ENCODE peak calls at places on chromosomes 5 and 9, in nine cellular contexts. E, D, H, R, K, Q, Y, T and U are unnamed samples.

GRCh38 chr5:143133721-143134120 is 269.8 kb downstream of the NR3C1 start:
- DNase-seq in Y (no peak), T (peak), H (no peak), K (no peak), R (no peak), D (peak), E (no peak), Q (no peak), U (no peak)

GRCh38 chr5:74035521-74035937 is 409.5 kb downstream of the ARHGEF28 start:
- DNase-seq in Y (peak), H (no peak), E (peak), T (peak), Q (no peak), K (no peak), R (no peak), D (peak), U (peak)

GRCh38 chr9:8856686-8857329 is 1057.2 kb upstream of the DMAC1 start:
- DNase-seq in D (no peak), Y (peak), R (no peak), Q (no peak), E (no peak), K (no peak), T (no peak), H (no peak), U (peak)

GRCh38 chr5:13809921-13810320 is 134.6 kb downstream of the DNAH5 start:
- DNase-seq in E (no peak), R (no peak), Q (no peak), D (no peak), Y (no peak), H (no peak), T (no peak), K (no peak), U (no peak)

GRCh38 chr5:165405340-165405739 is 1899.9 kb downstream of the MAT2B start:
- DNase-seq in T (peak), K (no peak), H (no peak), R (no peak), E (no peak), Y (no peak), D (no peak), Q (no peak), U (no peak)

GRCh38 chr5:147482426-147483196 is 27.3 kb downstream of the DPYSL3 start:
- DNase-seq in Y (peak), E (no peak), H (no peak), Q (no peak), T (peak), D (peak), R (no peak), K (no peak), U (peak)

GRCh38 chr5:65108786-65109743 is 340.3 kb downstream of the CWC27 start:
- DNase-seq in H (no peak), Y (no peak), Q (no peak), E (peak), T (peak), D (no peak), R (no peak), K (no peak), U (peak)

GRCh38 chr9:83197611-83198010 is 134.7 kb upstream of the RASEF start:
- DNase-seq in R (no peak), T (no peak), K (no peak), Q (no peak), D (no peak), E (no peak), H (no peak), Y (no peak), U (no peak)

GRCh38 chr5:142384014-142384413 is 59.2 kb upstream of the SPRY4 start:
- DNase-seq in K (no peak), D (no peak), E (no peak), T (no peak), H (no peak), R (no peak), Q (no peak), Y (no peak), U (no peak)

GRCh38 chr5:3313569-3313968 is 282.1 kb upstream of the IRX1 start:
- DNase-seq in Q (no peak), D (no peak), E (no peak), K (no peak), T (no peak), H (no peak), Y (no peak), R (no peak), U (no peak)

GRCh38 chr9:86749530-86750275 is 197.6 kb downstream of the GAS1 start:
- DNase-seq in T (peak), K (no peak), E (no peak), H (no peak), D (no peak), Y (peak), Q (no peak), R (no peak), U (no peak)

GRCh38 chr9:108727580-108728056 is 128.2 kb downstream of the ACTL7B start:
- DNase-seq in K (no peak), Q (no peak), E (no peak), R (no peak), T (no peak), D (no peak), Y (no peak), H (no peak), U (no peak)

GRCh38 chr9:108209132-108209700 is 646.6 kb downstream of the ACTL7B start:
- DNase-seq in E (no peak), K (no peak), Q (no peak), D (no peak), Y (no peak), R (no peak), H (no peak), T (no peak), U (no peak)

GRCh38 chr5:133284306-133284705 is 232.5 kb downstream of the HSPA4 start:
- DNase-seq in H (no peak), Q (no peak), Y (no peak), E (no peak), K (no peak), D (no peak), T (no peak), R (no peak), U (no peak)

GRCh38 chr9:5586391-5586802 is 42.5 kb upstream of the RIC1 start:
- DNase-seq in K (no peak), D (no peak), R (no peak), Q (no peak), H (no peak), E (peak), T (peak), Y (no peak), U (no peak)

GRCh38 chr9:113632776-113633590 is 169.5 kb downstream of the RGS3 start:
- DNase-seq in D (no peak), R (no peak), K (no peak), H (peak), Q (no peak), E (peak), Y (no peak), T (peak), U (no peak)

GRCh38 chr5:163658702-163659567 is 153.5 kb downstream of the MAT2B start:
- DNase-seq in H (no peak), D (no peak), E (no peak), Y (no peak), T (no peak), Q (no peak), R (no peak), K (no peak), U (no peak)

GRCh38 chr5:112649882-112650281 is 87.8 kb upstream of the APC start:
- DNase-seq in T (no peak), E (no peak), Q (no peak), H (no peak), R (no peak), D (no peak), Y (no peak), K (no peak), U (no peak)

GRCh38 chr5:110478899-110479298 is 247.6 kb downstream of the TMEM232 start:
- DNase-seq in D (no peak), H (no peak), R (no peak), T (peak), Y (no peak), Q (no peak), E (peak), K (no peak), U (no peak)

GRCh38 chr5:142754031-142754430 is 16.1 kb upstream of the ARHGAP26 start:
- DNase-seq in R (no peak), T (no peak), H (no peak), E (no peak), K (no peak), Q (no peak), D (no peak), Y (no peak), U (no peak)

GRCh38 chr5:3634061-3634460 is 38.4 kb downstream of the IRX1 start:
- DNase-seq in K (no peak), E (no peak), H (no peak), R (no peak), Y (no peak), T (no peak), Q (no peak), D (no peak), U (no peak)

GRCh38 chr5:124732891-124733670 is 13.4 kb downstream of the ZNF608 start:
- DNase-seq in D (no peak), T (no peak), K (no peak), H (no peak), E (no peak), Q (no peak), Y (no peak), R (no peak), U (no peak)

GRCh38 chr9:16458696-16459420 is 411.6 kb downstream of the BNC2 start:
- DNase-seq in Q (no peak), R (no peak), H (no peak), E (no peak), T (peak), K (no peak), D (no peak), Y (no peak), U (no peak)

GRCh38 chr9:114565204-114565603 is 22.4 kb upstream of the ATP6V1G1 start:
- DNase-seq in Q (no peak), H (no peak), E (no peak), R (no peak), D (no peak), K (no peak), Y (no peak), T (no peak), U (no peak)

GRCh38 chr9:5587024-5587423 is 41.9 kb upstream of the RIC1 start:
- DNase-seq in R (no peak), Y (no peak), Q (no peak), K (no peak), H (no peak), E (peak), D (no peak), T (peak), U (no peak)

GRCh38 chr9:133534346-133535284 is at the start of gene ADAMTSL2:
- DNase-seq in H (no peak), R (no peak), Q (peak), K (no peak), E (peak), D (peak), Y (no peak), T (peak), U (peak)

GRCh38 chr9:89877051-89878002 is 272.5 kb downstream of the GADD45G start:
- DNase-seq in Y (no peak), E (no peak), T (no peak), K (peak), R (no peak), Q (no peak), H (peak), D (no peak), U (no peak)

GRCh38 chr9:95102001-95102433 is 215.5 kb downstream of the FANCC start:
- DNase-seq in H (no peak), Y (no peak), E (no peak), T (no peak), R (no peak), K (peak), Q (peak), D (no peak), U (no peak)

GRCh38 chr9:83062011-83062652 is 810 bp downstream of the RASEF start:
- DNase-seq in D (peak), Y (peak), Q (peak), E (no peak), R (no peak), K (peak), T (no peak), H (no peak), U (peak)

GRCh38 chr9:92648447-92649406 is 21.2 kb downstream of the IPPK start:
- DNase-seq in D (no peak), R (no peak), T (no peak), Y (no peak), E (no peak), Q (peak), H (peak), K (peak), U (no peak)

GRCh38 chr9:27548055-27548741 is 18.6 kb upstream of the MOB3B start:
- DNase-seq in K (no peak), E (peak), R (no peak), H (no peak), Y (peak), D (peak), Q (no peak), T (peak), U (peak)

GRCh38 chr9:132182609-132183073 is 20.8 kb downstream of the NTNG2 start:
- DNase-seq in Q (no peak), T (no peak), H (no peak), K (no peak), D (no peak), Y (no peak), E (no peak), R (no peak), U (peak)

GRCh38 chr5:107772418-107773310 is 101.9 kb upstream of the EFNA5 start:
- DNase-seq in D (no peak), Q (no peak), E (no peak), T (no peak), R (no peak), K (no peak), H (no peak), Y (no peak), U (no peak)

GRCh38 chr5:168342985-168343384 is 51.5 kb downstream of the WWC1 start:
- DNase-seq in D (no peak), Q (no peak), K (no peak), H (peak), E (no peak), R (no peak), T (no peak), Y (no peak), U (no peak)

GRCh38 chr5:151079838-151080619 is 805 bp downstream of the TNIP1 start:
- DNase-seq in D (peak), R (no peak), T (peak), Q (no peak), K (no peak), E (no peak), H (peak), Y (peak), U (peak)

GRCh38 chr9:2494571-2494970 is 127.0 kb upstream of the VLDLR start:
- DNase-seq in Q (no peak), R (no peak), H (no peak), Y (no peak), T (peak), D (no peak), K (no peak), E (peak), U (peak)

GRCh38 chr9:27673626-27674025 is 100.3 kb upstream of the C9orf72 start:
- DNase-seq in H (no peak), K (no peak), R (no peak), Y (peak), T (no peak), D (no peak), E (no peak), Q (no peak), U (no peak)